ENCODE peak calls at places on chromosomes 3 and 15, in four cellular contexts. U, K, M and O are unnamed samples. For H3K4me1, the result is how much of the 10 kb centered on the place peaks cover.

GRCh38 chr3:6608843-6609242 is 252.1 kb upstream of the GRM7 start:
- DNase-seq in U (no peak), K (no peak), M (no peak), O (no peak)

GRCh38 chr3:113825090-113825489 is 13.5 kb upstream of the GRAMD1C start:
- DNase-seq in U (no peak), K (peak), M (no peak), O (no peak)

GRCh38 chr3:141055536-141056445 is 4.6 kb downstream of the SPSB4 start:
- DNase-seq in U (no peak), K (no peak), M (no peak), O (no peak)

GRCh38 chr3:149407898-149408297 is 30.4 kb upstream of the TM4SF1 start:
- DNase-seq in U (no peak), K (peak), M (no peak), O (peak)

GRCh38 chr3:123157209-123157597 is 44.5 kb upstream of the SEC22A start:
- DNase-seq in U (no peak), K (no peak), M (no peak), O (no peak)

GRCh38 chr15:31396881-31397560 is 70.4 kb downstream of the KLF13 start:
- DNase-seq in U (no peak), K (peak), M (peak), O (peak)

GRCh38 chr3:107309312-107309711 is 67.9 kb upstream of the CCDC54 start:
- DNase-seq in U (no peak), K (no peak), M (no peak), O (no peak)

GRCh38 chr15:101781927-101782326 is 21.4 kb upstream of the OR4F6 start:
- DNase-seq in U (no peak), K (no peak), M (no peak), O (no peak)

GRCh38 chr3:195522254-195523023 is 20.7 kb downstream of the PPP1R2 start:
- DNase-seq in U (no peak), K (peak), M (no peak), O (peak)

GRCh38 chr3:38070013-38070412 is 31.0 kb downstream of the DLEC1 start:
- DNase-seq in U (no peak), K (no peak), M (no peak), O (no peak)

GRCh38 chr3:117920240-117920923 is 1114.3 kb downstream of the IGSF11 start:
- DNase-seq in U (no peak), K (no peak), M (no peak), O (no peak)

GRCh38 chr3:120498947-120499346 is 48.2 kb upstream of the FSTL1 start:
- DNase-seq in U (no peak), K (peak), M (no peak), O (peak)

GRCh38 chr3:100270218-100270588 is 9.4 kb downstream of the TBC1D23 start:
- DNase-seq in U (no peak), K (no peak), M (no peak), O (no peak)
- H3K4me1 ChIP-seq in U (under half), K (under half), M (under half), O (half or more)

GRCh38 chr3:25781145-25781757 is 2.0 kb downstream of the NGLY1 start:
- DNase-seq in U (no peak), K (no peak), M (no peak), O (no peak)
- H3K4me1 ChIP-seq in U (under half), K (under half), M (under half), O (under half)

DNA sequence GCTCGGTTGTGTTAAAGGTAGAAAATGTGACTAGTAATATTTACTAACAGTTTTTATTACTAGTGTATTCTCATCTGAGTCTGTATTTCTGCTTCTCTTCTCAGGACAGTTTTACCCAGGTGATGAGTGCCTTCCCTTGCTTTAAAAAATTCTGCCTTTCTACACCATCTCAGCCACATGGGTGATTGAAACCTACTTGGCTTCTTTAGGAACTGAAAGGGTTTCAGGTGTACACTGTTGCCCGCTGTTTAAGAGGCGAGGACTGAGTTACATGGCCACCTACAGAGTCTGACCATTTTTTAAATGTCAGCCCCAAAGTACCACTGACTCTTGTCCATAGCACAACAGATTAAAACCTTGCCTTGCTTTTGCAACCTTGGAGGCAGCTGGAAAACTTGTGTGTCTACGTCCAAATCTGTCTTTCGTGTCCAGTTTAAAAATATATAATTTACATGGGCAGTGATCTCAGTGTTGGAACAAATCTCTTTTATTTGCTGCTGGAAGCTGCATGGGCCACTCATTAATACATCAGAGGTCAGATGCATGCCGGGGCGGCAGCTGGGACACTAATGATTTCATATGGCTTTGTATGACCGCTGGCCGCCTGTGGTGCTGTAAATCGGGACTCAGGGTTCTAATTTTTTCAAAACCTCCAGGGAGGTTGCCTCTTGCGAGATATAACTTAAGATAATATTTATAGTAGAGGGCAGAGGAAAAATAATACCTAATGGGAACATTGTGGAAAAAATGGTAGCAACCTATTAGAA is 44.6 kb downstream of the TRIM71 start:
- DNase-seq in U (no peak), K (no peak), M (no peak), O (no peak)
- H3K4me1 ChIP-seq in U (under half), K (under half), M (under half), O (under half)

DNA sequence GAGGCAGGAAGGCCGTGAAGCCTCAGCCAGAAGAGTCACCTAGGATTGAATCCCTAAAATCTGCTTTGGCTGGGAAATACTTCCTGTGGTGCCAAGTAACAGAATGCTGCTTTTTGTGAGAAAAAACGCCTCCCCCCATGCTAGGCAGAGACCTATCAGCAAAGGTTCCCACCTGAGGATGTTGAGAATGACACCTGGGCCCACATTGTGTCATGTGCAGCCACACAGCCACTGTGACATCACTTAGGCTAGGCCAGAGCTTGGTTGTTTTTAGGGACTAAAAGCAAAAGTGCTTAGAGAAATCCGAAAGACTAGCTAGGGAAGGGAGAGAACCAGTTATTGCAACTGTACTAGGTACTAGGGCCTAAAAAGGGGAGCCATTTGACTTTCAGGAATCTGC is 6.2 kb downstream of the ZDHHC3 start:
- DNase-seq in U (no peak), K (no peak), M (no peak), O (no peak)
- H3K4me1 ChIP-seq in U (under half), K (under half), M (under half), O (under half)

DNA sequence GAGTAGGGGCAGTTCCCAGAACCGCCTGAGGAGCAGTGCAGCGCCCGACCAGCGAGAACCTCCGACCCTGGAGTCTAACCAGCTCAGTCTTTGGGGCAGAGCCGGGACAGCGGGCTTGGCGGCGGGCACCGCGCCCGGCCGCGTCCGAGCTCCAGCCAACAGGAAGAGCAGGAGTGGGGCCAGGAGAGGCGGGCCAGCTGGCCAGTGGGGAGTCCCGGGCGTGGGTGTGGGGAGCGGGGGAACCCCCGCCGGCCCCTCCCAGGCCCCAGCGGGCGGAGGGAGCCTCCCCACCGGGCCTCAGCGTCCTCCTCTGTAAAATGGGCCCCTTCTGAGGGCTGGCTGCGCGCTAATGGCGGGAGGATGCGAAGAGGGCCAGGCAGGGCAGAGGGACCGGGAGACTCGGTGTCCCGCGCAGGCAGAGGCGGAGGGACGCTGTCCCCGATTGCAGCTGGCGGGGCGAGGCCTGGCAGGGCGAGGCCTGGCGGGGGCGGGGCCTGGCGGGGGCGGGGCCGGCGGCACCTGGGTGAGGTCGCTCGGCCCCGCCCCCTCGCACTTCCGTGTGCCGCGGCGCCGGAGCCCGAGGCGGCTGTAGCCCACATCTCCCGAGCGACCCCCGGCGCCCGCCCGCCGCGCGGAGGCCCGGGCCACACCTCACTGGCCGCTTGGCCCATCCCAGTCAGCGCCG is at the start of gene PRKCD:
- DNase-seq in U (peak), K (peak), M (peak), O (peak)
- H3K4me1 ChIP-seq in U (under half), K (under half), M (under half), O (under half)